ENCODE peak calls at places on chromosomes 5 and 9, in four cellular contexts. Z, W, Q and B are unnamed samples.

GRCh38 chr9:18233776-18234445 is 240.0 kb upstream of the ADAMTSL1 start:
- DNase-seq in Z (no peak), W (no peak), Q (no peak), B (no peak)

GRCh38 chr5:180394031-180394636 is 41.0 kb upstream of the GFPT2 start:
- DNase-seq in Z (no peak), W (no peak), Q (no peak), B (no peak)

GRCh38 chr9:68750786-68751185 is 45.7 kb downstream of the PIP5K1B start:
- DNase-seq in Z (no peak), W (no peak), Q (no peak), B (no peak)

GRCh38 chr5:16417392-16418074 is 48.1 kb downstream of the ZNF622 start:
- DNase-seq in Z (no peak), W (no peak), Q (no peak), B (no peak)

GRCh38 chr5:135010502-135011354 is 23.3 kb downstream of the PITX1 start:
- DNase-seq in Z (no peak), W (no peak), Q (no peak), B (no peak)

GRCh38 chr5:151699071-151699901 is 12.6 kb upstream of the SPARC start:
- DNase-seq in Z (no peak), W (peak), Q (peak), B (no peak)

GRCh38 chr5:83387041-83387440 is 84.5 kb upstream of the VCAN start:
- DNase-seq in Z (no peak), W (no peak), Q (no peak), B (no peak)

GRCh38 chr5:116360008-116360853 is 214.4 kb downstream of the SEMA6A start:
- DNase-seq in Z (peak), W (peak), Q (peak), B (no peak)

GRCh38 chr5:72234265-72234700 is 85.8 kb downstream of the MRPS27 start:
- DNase-seq in Z (no peak), W (peak), Q (peak), B (peak)

GRCh38 chr9:36093384-36093783 is 43.1 kb upstream of the GLIPR2 start:
- DNase-seq in Z (no peak), W (no peak), Q (peak), B (no peak)

GRCh38 chr9:109239240-109239639 is 72.2 kb upstream of the FRRS1L start:
- DNase-seq in Z (no peak), W (no peak), Q (no peak), B (no peak)

GRCh38 chr9:29830815-29831214 is 2257.5 kb upstream of the C9orf72 start:
- DNase-seq in Z (peak), W (peak), Q (no peak), B (no peak)

GRCh38 chr5:65823174-65823573 is 101.2 kb downstream of the NLN start:
- DNase-seq in Z (no peak), W (no peak), Q (no peak), B (no peak)

GRCh38 chr9:138066049-138066448 is 188.5 kb downstream of the CACNA1B start:
- DNase-seq in Z (no peak), W (no peak), Q (no peak), B (no peak)

GRCh38 chr9:86239053-86239770 is 20.2 kb downstream of the C9orf153 start:
- DNase-seq in Z (no peak), W (peak), Q (peak), B (no peak)
- TF ChIP-seq CTCF in Z (peak), W (no peak), Q (no peak), B (no peak)

GRCh38 chr5:31534527-31535046 is 2.5 kb downstream of the C5orf22 start:
- DNase-seq in Z (no peak), W (no peak), Q (no peak), B (no peak)

GRCh38 chr5:31530541-31531265 is 1.2 kb downstream of the DROSHA start:
- DNase-seq in Z (no peak), W (no peak), Q (no peak), B (no peak)

GRCh38 chr5:31536873-31537272 is 4.8 kb downstream of the C5orf22 start:
- DNase-seq in Z (no peak), W (no peak), Q (no peak), B (no peak)

GRCh38 chr5:31531543-31531887 is 378 bp downstream of the DROSHA start:
- DNase-seq in Z (peak), W (peak), Q (peak), B (no peak)

GRCh38 chr5:31531888-31532710 is at the start of the genes C5orf22 and DROSHA:
- DNase-seq in Z (peak), W (peak), Q (peak), B (peak)
- TF ChIP-seq CTCF in Z (peak), W (peak), Q (peak), B (no peak)

DNA sequence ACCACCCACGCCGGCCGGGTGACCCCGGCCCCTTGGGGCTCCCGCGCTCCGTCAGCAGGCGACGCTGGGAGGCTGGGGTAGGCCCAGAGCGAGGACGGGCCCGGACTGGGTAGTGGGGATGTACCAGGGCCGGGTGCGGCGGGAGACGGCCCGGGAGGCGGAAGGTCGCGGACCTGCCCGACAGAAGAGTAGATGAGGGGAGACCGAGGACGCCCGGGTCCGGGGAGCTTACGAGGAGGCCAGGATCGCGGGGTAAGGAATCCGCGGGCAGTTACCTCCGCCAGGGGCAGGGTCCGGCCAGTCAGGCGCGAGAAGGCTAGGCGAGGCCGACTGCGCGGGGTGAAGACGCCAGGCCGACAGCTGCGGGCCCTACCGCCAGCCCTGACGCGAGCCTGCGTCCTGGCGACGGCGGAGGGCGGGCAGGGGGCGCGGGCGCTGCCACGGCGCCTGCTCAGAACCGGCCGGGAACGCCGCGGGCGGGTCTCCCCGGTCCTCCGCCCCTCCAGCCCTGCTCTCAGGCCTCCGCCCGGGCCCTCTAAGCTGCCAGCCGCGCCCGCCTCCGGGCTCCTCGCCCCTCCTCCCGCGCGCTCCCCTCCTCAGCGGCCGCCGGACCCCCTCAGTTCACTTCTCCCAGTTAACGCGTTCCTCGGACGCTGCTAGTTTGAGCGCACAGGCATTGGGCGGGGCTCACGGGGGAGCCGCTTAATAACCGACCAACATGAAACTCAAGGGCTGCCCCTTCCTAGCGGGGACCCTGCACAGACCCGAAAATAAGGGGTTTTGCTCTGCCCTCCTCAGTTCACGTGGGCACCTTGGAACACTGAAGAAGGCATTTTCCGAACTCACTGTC is at the start of gene CPLANE1:
- DNase-seq in Z (peak), W (peak), Q (peak), B (peak)
- TF ChIP-seq CTCF in Z (peak), W (no peak), Q (no peak), B (no peak)

DNA sequence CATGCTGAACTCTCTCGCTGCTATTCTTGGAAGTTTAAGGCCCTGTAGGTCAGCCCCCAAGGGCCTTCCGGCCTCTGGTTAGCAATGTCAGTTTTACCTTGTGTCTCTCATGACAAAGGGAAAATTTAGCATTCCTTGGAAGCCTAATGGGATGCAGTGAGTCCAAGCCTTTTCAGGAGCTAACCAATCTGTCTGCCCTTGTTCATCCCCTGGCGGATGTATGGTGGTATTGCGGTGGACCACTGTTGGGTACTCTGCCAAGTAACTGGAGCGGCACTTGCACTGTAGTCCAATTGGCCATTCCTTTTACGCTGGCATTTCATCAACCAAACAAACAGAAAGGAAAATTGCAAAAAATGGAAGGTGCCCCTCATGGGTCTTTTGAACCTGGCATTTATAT is 318.4 kb upstream of the NMUR2 start:
- DNase-seq in Z (no peak), W (no peak), Q (no peak), B (no peak)
- TF ChIP-seq CTCF in Z (no peak), W (no peak), Q (no peak), B (no peak)

GRCh38 chr9:84393266-84393905 is 52.8 kb upstream of the SLC28A3 start:
- DNase-seq in Z (no peak), W (no peak), Q (no peak), B (no peak)
- TF ChIP-seq CTCF in Z (no peak), W (no peak), Q (no peak), B (no peak)

DNA sequence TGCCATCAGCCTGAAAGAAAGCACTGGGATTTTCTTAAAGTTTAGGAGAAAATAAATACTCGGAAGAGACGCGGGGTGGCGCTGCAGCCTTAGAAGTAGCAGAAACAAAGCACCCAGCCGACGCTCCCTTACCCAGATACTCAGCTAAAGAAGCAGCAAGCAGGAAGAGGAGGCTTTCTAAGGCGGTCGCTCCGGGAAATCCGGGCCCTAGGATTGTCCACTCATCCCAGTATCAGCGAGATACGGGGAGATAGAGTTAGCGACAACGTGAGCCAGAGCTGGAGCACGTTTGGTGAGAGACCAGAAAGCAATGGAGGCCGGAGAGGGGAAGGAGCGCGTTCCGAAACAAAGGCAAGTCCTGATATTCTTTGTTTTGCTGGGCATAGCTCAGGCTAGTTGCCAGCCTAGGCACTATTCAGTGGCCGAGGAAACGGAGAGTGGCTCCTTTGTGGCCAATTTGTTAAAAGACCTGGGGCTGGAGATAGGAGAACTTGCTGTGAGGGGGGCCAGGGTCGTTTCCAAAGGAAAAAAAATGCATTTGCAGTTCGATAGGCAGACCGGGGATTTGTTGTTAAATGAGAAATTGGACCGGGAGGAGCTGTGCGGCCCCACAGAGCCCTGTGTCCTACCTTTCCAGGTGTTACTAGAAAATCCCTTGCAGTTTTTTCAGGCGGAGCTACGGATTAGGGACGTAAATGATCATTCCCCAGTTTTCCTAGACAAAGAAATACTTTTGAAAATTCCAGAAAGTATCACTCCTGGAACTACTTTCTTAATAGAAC is at the start of gene PCDHB2:
- DNase-seq in Z (peak), W (peak), Q (peak), B (no peak)
- TF ChIP-seq CTCF in Z (peak), W (no peak), Q (peak), B (no peak)

GRCh38 chr5:51380603-51381207 is 2.5 kb upstream of the ISL1 start:
- DNase-seq in Z (no peak), W (no peak), Q (peak), B (no peak)
- TF ChIP-seq CTCF in Z (no peak), W (peak), Q (peak), B (no peak)